ENCODE peak calls at places on chromosome 2, in four cellular contexts. One of them, this sample, is unnamed.

GRCh38 chr2:211373203-211373602 is 816.8 kb downstream of the CPS1 start:
- DNase-seq in A549: no peak
- DNase-seq in K562: no peak
- DNase-seq in GM12878: no peak
- DNase-seq in this sample: no peak

GRCh38 chr2:161273038-161273760 is 35.0 kb upstream of the PSMD14 start:
- DNase-seq in A549: peak; percentile 12
- DNase-seq in K562: peak; percentile 47
- DNase-seq in GM12878: peak; percentile 23
- DNase-seq in this sample: peak; percentile 64

GRCh38 chr2:127052068-127052770 is 54.7 kb downstream of the BIN1 start:
- DNase-seq in A549: no peak
- DNase-seq in K562: no peak
- DNase-seq in GM12878: no peak
- DNase-seq in this sample: no peak

GRCh38 chr2:7034313-7034712 is 117.1 kb downstream of the RNF144A start:
- DNase-seq in A549: no peak
- DNase-seq in K562: no peak
- DNase-seq in GM12878: no peak
- DNase-seq in this sample: peak; percentile 13

GRCh38 chr2:223586261-223586660 is 15.9 kb downstream of the SCG2 start:
- DNase-seq in A549: no peak
- DNase-seq in K562: no peak
- DNase-seq in GM12878: no peak
- DNase-seq in this sample: no peak

GRCh38 chr2:128520787-128521186 is 202.1 kb upstream of the HS6ST1 start:
- DNase-seq in A549: no peak
- DNase-seq in K562: no peak
- DNase-seq in GM12878: peak; percentile 49
- DNase-seq in this sample: no peak

GRCh38 chr2:175432021-175432420 is 250.5 kb upstream of the ATP5MC3 start:
- DNase-seq in A549: no peak
- DNase-seq in K562: no peak
- DNase-seq in GM12878: no peak
- DNase-seq in this sample: no peak

GRCh38 chr2:38075436-38076249 is at the start of gene CYP1B1:
- DNase-seq in A549: peak; percentile 58
- DNase-seq in K562: no peak
- DNase-seq in GM12878: no peak
- DNase-seq in this sample: no peak

GRCh38 chr2:239165206-239165831 is 235.5 kb downstream of the HDAC4 start:
- DNase-seq in A549: no peak
- DNase-seq in K562: no peak
- DNase-seq in GM12878: no peak
- DNase-seq in this sample: no peak

GRCh38 chr2:60365556-60365955 is 187.9 kb downstream of the BCL11A start:
- DNase-seq in A549: no peak
- DNase-seq in K562: no peak
- DNase-seq in GM12878: no peak
- DNase-seq in this sample: peak; percentile 36

GRCh38 chr2:229245013-229245412 is 26.1 kb downstream of the PID1 start:
- DNase-seq in A549: no peak
- DNase-seq in K562: no peak
- DNase-seq in GM12878: no peak
- DNase-seq in this sample: no peak

GRCh38 chr2:86358982-86359381 is 21.6 kb upstream of the REEP1 start:
- DNase-seq in A549: no peak
- DNase-seq in K562: no peak
- DNase-seq in GM12878: peak; percentile 51
- DNase-seq in this sample: no peak

GRCh38 chr2:24497685-24498084 is 6.6 kb downstream of the NCOA1 start:
- DNase-seq in A549: no peak
- DNase-seq in K562: no peak
- DNase-seq in GM12878: no peak
- DNase-seq in this sample: no peak

GRCh38 chr2:200863655-200864205 is 728 bp downstream of the CLK1 start:
- DNase-seq in A549: no peak
- DNase-seq in K562: no peak
- DNase-seq in GM12878: no peak
- DNase-seq in this sample: no peak

GRCh38 chr2:118794546-118794945 is 52.9 kb downstream of the EN1 start:
- DNase-seq in A549: no peak
- DNase-seq in K562: no peak
- DNase-seq in GM12878: no peak
- DNase-seq in this sample: no peak

GRCh38 chr2:113284481-113284880 is 5.8 kb upstream of the PAX8 start:
- DNase-seq in A549: no peak
- DNase-seq in K562: no peak
- DNase-seq in GM12878: no peak
- DNase-seq in this sample: no peak

GRCh38 chr2:79876430-79876829 is 363.6 kb downstream of the CTNNA2 start:
- DNase-seq in A549: no peak
- DNase-seq in K562: no peak
- DNase-seq in GM12878: no peak
- DNase-seq in this sample: peak; percentile 15

GRCh38 chr2:111182740-111183139 is 62.0 kb downstream of the BCL2L11 start:
- DNase-seq in A549: no peak
- DNase-seq in K562: no peak
- DNase-seq in GM12878: no peak
- DNase-seq in this sample: no peak

GRCh38 chr2:154402138-154402714 is 296.3 kb upstream of the KCNJ3 start:
- DNase-seq in A549: peak; percentile 8
- DNase-seq in K562: no peak
- DNase-seq in GM12878: no peak
- DNase-seq in this sample: peak; percentile 53

GRCh38 chr2:70714141-70714905 is 53.7 kb downstream of the ADD2 start:
- DNase-seq in A549: no peak
- DNase-seq in K562: no peak
- DNase-seq in GM12878: no peak
- DNase-seq in this sample: no peak

GRCh38 chr2:44774826-44775492 is 166.5 kb upstream of the SIX3 start:
- DNase-seq in A549: no peak
- DNase-seq in K562: no peak
- DNase-seq in GM12878: no peak
- DNase-seq in this sample: no peak

GRCh38 chr2:47043142-47043890 is 111.8 kb downstream of the STPG4 start:
- DNase-seq in A549: peak; percentile 96
- DNase-seq in K562: no peak
- DNase-seq in GM12878: no peak
- DNase-seq in this sample: peak; percentile 79

GRCh38 chr2:239729151-239729550 is 296.0 kb downstream of the NDUFA10 start:
- DNase-seq in A549: no peak
- DNase-seq in K562: no peak
- DNase-seq in GM12878: no peak
- DNase-seq in this sample: no peak

GRCh38 chr2:660477-661214 is 16.6 kb downstream of the TMEM18 start:
- DNase-seq in A549: no peak
- DNase-seq in K562: no peak
- DNase-seq in GM12878: no peak
- DNase-seq in this sample: no peak

GRCh38 chr2:140600116-140600515 is 1530.7 kb downstream of the LRP1B start:
- DNase-seq in A549: no peak
- DNase-seq in K562: no peak
- DNase-seq in GM12878: no peak
- DNase-seq in this sample: no peak

GRCh38 chr2:42116195-42117181 is 52.7 kb upstream of the EML4 start:
- DNase-seq in A549: no peak
- DNase-seq in K562: no peak
- DNase-seq in GM12878: no peak
- DNase-seq in this sample: peak; percentile 95

GRCh38 chr2:174617713-174618112 is 20.1 kb upstream of the WIPF1 start:
- DNase-seq in A549: no peak
- DNase-seq in K562: no peak
- DNase-seq in GM12878: no peak
- DNase-seq in this sample: no peak

GRCh38 chr2:225140761-225141160 is 98.5 kb upstream of the DOCK10 start:
- DNase-seq in A549: no peak
- DNase-seq in K562: no peak
- DNase-seq in GM12878: no peak
- DNase-seq in this sample: no peak

GRCh38 chr2:218518876-218519275 is 49.3 kb downstream of the USP37 start:
- DNase-seq in A549: no peak
- DNase-seq in K562: no peak
- DNase-seq in GM12878: no peak
- DNase-seq in this sample: no peak

GRCh38 chr2:51103205-51103604 is 71.3 kb upstream of the NRXN1 start:
- DNase-seq in A549: no peak
- DNase-seq in K562: no peak
- DNase-seq in GM12878: no peak
- DNase-seq in this sample: peak; percentile 49

GRCh38 chr2:46306320-46306719 is 9.1 kb downstream of the EPAS1 start:
- DNase-seq in A549: no peak
- DNase-seq in K562: no peak
- DNase-seq in GM12878: no peak
- DNase-seq in this sample: peak; percentile 97

GRCh38 chr2:29765711-29766110 is 155.7 kb downstream of the ALK start:
- DNase-seq in A549: no peak
- DNase-seq in K562: no peak
- DNase-seq in GM12878: no peak
- DNase-seq in this sample: no peak

GRCh38 chr2:236130349-236130998 is 37.7 kb downstream of the GBX2 start:
- DNase-seq in A549: no peak
- DNase-seq in K562: no peak
- DNase-seq in GM12878: no peak
- DNase-seq in this sample: no peak

GRCh38 chr2:113075030-113075429 is 7.3 kb downstream of the IL1F10 start:
- DNase-seq in A549: no peak
- DNase-seq in K562: no peak
- DNase-seq in GM12878: no peak
- DNase-seq in this sample: no peak

GRCh38 chr2:224987733-224988132 is 54.5 kb downstream of the DOCK10 start:
- DNase-seq in A549: no peak
- DNase-seq in K562: no peak
- DNase-seq in GM12878: no peak
- DNase-seq in this sample: no peak

GRCh38 chr2:179429060-179429471 is 164.4 kb upstream of the SESTD1 start:
- DNase-seq in A549: no peak
- DNase-seq in K562: no peak
- DNase-seq in GM12878: no peak
- DNase-seq in this sample: no peak

GRCh38 chr2:55048514-55048924 is 1.7 kb downstream of the RTN4 start:
- DNase-seq in A549: no peak
- DNase-seq in K562: peak; percentile 25
- DNase-seq in GM12878: no peak
- DNase-seq in this sample: peak; percentile 58
- TF ChIP-seq REST in A549: no peak
- TF ChIP-seq REST in K562: no peak
- TF ChIP-seq REST in GM12878: no peak
- TF ChIP-seq REST in this sample: no peak

DNA sequence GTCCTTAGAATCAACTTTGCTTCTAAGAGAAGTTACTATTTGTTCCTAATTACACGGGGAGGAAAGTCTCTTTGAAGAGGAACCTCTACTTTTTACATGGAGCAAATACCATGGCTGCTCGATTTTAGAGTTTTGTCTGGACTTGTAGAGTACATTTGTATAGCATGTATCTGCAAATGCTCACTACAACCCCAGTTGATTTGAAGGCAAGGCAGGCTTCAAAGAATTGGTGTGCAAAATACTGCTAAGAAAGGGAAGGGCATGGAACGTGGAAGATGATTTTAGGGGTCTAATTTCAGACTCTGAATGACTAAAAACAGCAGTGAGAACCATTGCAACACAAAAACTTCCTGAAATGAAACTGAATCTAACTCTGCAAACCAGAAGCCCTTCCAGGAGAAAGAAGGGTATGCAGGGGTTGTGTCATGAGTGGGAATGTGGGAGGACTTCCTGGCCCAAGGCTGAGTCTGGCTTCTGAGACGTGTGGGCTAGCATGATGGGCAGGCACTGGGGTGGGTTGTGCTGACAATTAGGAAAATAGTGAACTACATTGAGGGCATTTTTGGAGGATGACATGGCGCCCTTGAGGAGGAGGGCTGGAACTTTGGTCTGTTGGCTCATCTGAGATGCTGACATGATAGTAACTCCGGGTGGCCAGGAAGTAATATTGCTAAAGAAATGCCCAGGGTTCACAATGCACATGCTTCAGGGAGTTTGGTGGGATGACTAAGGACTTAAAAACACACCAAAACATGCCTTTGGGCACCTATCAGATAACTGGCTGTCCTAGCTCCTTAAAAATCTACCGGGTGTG is 18.9 kb upstream of the IL1R2 start:
- DNase-seq in A549: no peak
- DNase-seq in K562: no peak
- DNase-seq in GM12878: no peak
- DNase-seq in this sample: no peak
- TF ChIP-seq CHD4 in A549: no peak
- TF ChIP-seq CHD4 in K562: no peak
- TF ChIP-seq CHD4 in GM12878: no peak
- TF ChIP-seq CHD4 in this sample: no peak

GRCh38 chr2:226760412-226761194 is 39.0 kb downstream of the IRS1 start:
- DNase-seq in A549: peak; percentile 3
- DNase-seq in K562: no peak
- DNase-seq in GM12878: no peak
- DNase-seq in this sample: peak; percentile 90
- TF ChIP-seq REST in A549: no peak
- TF ChIP-seq REST in K562: no peak
- TF ChIP-seq REST in GM12878: no peak
- TF ChIP-seq REST in this sample: peak; percentile 53

GRCh38 chr2:182946949-182947348 is 80.5 kb upstream of the FRZB start:
- DNase-seq in A549: no peak
- DNase-seq in K562: no peak
- DNase-seq in GM12878: no peak
- DNase-seq in this sample: no peak
- TF ChIP-seq CHD4 in A549: no peak
- TF ChIP-seq CHD4 in K562: no peak
- TF ChIP-seq CHD4 in GM12878: no peak
- TF ChIP-seq CHD4 in this sample: no peak

GRCh38 chr2:241066171-241066892 is 35.8 kb downstream of the MTERF4 start:
- DNase-seq in A549: no peak
- DNase-seq in K562: no peak
- DNase-seq in GM12878: no peak
- DNase-seq in this sample: no peak

GRCh38 chr2:241068136-241068941 is 33.7 kb downstream of the MTERF4 start:
- DNase-seq in A549: no peak
- DNase-seq in K562: no peak
- DNase-seq in GM12878: no peak
- DNase-seq in this sample: no peak

GRCh38 chr2:241065355-241065803 is 36.7 kb downstream of the MTERF4 start:
- DNase-seq in A549: no peak
- DNase-seq in K562: peak; percentile 27
- DNase-seq in GM12878: no peak
- DNase-seq in this sample: no peak

GRCh38 chr2:241067501-241068135 is 34.5 kb downstream of the MTERF4 start:
- DNase-seq in A549: no peak
- DNase-seq in K562: no peak
- DNase-seq in GM12878: no peak
- DNase-seq in this sample: no peak

GRCh38 chr2:241066893-241067341 is 35.2 kb downstream of the MTERF4 start:
- DNase-seq in A549: no peak
- DNase-seq in K562: peak; percentile 25
- DNase-seq in GM12878: no peak
- DNase-seq in this sample: no peak
- TF ChIP-seq REST in A549: peak; percentile 81
- TF ChIP-seq REST in K562: peak; percentile 54
- TF ChIP-seq REST in GM12878: peak; percentile 76
- TF ChIP-seq REST in this sample: peak; percentile 77

This sample was measured in HepG2.